ENCODE peak calls at places on chromosomes 7 and 10, in ten cellular contexts. I, H, B, G, V, A, N, Z, L and O are unnamed samples.

GRCh38 chr7:88758355-88759215 is 915 bp upstream of the ZNF804B start:
- DNase-seq in I (peak), H (peak), B (peak), G (no peak), V (no peak), A (peak), N (peak), Z (no peak), L (no peak), O (peak)

GRCh38 chr7:35022725-35023124 is 14.6 kb downstream of the DPY19L1 start:
- DNase-seq in I (no peak), H (no peak), B (no peak), G (no peak), V (no peak), A (no peak), N (no peak), Z (no peak), L (no peak), O (no peak)

GRCh38 chr7:142365410-142365842 is 107.6 kb upstream of the PRSS58 start:
- DNase-seq in I (no peak), H (no peak), B (peak), G (no peak), V (no peak), A (no peak), N (no peak), Z (no peak), L (no peak), O (no peak)

GRCh38 chr10:7408003-7408493 is 2.8 kb downstream of the SFMBT2 start:
- DNase-seq in I (peak), H (no peak), B (peak), G (no peak), V (peak), A (no peak), N (peak), Z (no peak), L (peak), O (peak)

GRCh38 chr10:119652361-119652760 is 1.2 kb downstream of the BAG3 start:
- DNase-seq in I (peak), H (peak), B (no peak), G (peak), V (no peak), A (peak), N (no peak), Z (no peak), L (no peak), O (no peak)

GRCh38 chr7:21071570-21071969 is 284.9 kb upstream of the SP8 start:
- DNase-seq in I (no peak), H (no peak), B (no peak), G (no peak), V (no peak), A (no peak), N (no peak), Z (no peak), L (no peak), O (no peak)

GRCh38 chr10:60957667-60958221 is 13.8 kb upstream of the RHOBTB1 start:
- DNase-seq in I (no peak), H (no peak), B (no peak), G (no peak), V (no peak), A (no peak), N (no peak), Z (no peak), L (no peak), O (no peak)

GRCh38 chr10:58189269-58189668 is 78.4 kb downstream of the IPMK start:
- DNase-seq in I (peak), H (peak), B (peak), G (no peak), V (no peak), A (peak), N (no peak), Z (no peak), L (no peak), O (no peak)

GRCh38 chr7:151309306-151309705 is 32.3 kb upstream of the NUB1 start:
- DNase-seq in I (peak), H (no peak), B (no peak), G (no peak), V (no peak), A (no peak), N (no peak), Z (no peak), L (no peak), O (no peak)

GRCh38 chr7:121328508-121329459 is at the start of gene WNT16:
- DNase-seq in I (no peak), H (no peak), B (peak), G (no peak), V (no peak), A (no peak), N (no peak), Z (no peak), L (no peak), O (no peak)

GRCh38 chr7:68288099-68288498 is 1291.5 kb downstream of the TYW1 start:
- DNase-seq in I (no peak), H (no peak), B (no peak), G (no peak), V (no peak), A (no peak), N (no peak), Z (no peak), L (no peak), O (no peak)